ENCODE peak calls at places on chromosomes 3 and 15, in four cellular contexts. L is H1, J is PC-3, D is NT2/D1. I is an unnamed sample. For H3K4me1 and H3K27me3, the result is how much of the 10 kb centered on the place peaks cover.

GRCh38 chr15:83709246-83709645 is 55.3 kb downstream of the ADAMTSL3 start:
- DNase-seq in J (peak), L (no peak), D (no peak), I (no peak)

GRCh38 chr3:155619118-155619915 is 125.6 kb downstream of the PLCH1 start:
- DNase-seq in D (peak), L (peak), J (no peak), I (no peak)

GRCh38 chr3:33089515-33089914 is 7.4 kb downstream of the GLB1 start:
- DNase-seq in L (no peak), D (no peak), J (no peak), I (no peak)

GRCh38 chr15:74807302-74807701 is 5.3 kb upstream of the LMAN1L start:
- DNase-seq in J (no peak), D (no peak), L (no peak), I (no peak)

GRCh38 chr3:195100903-195101591 is 169.9 kb downstream of the XXYLT1 start:
- DNase-seq in L (no peak), J (no peak), D (no peak), I (peak)

GRCh38 chr3:69370945-69371301 is 15.0 kb downstream of the FRMD4B start:
- DNase-seq in D (no peak), L (no peak), J (no peak), I (peak)

GRCh38 chr3:32105291-32106131 is 909 bp upstream of the GPD1L start:
- DNase-seq in L (no peak), D (no peak), J (peak), I (no peak)

GRCh38 chr15:96670389-96670788 is 339.9 kb downstream of the NR2F2 start:
- DNase-seq in L (no peak), D (no peak), J (no peak), I (no peak)

GRCh38 chr15:34734303-34734702 is 20.5 kb downstream of the GJD2 start:
- DNase-seq in J (no peak), L (no peak), D (no peak), I (no peak)

GRCh38 chr15:73986055-73986775 is 5.9 kb downstream of the STOML1 start:
- DNase-seq in D (no peak), J (no peak), L (no peak), I (peak)

GRCh38 chr15:90033448-90033847 is 32.3 kb downstream of the ZNF710 start:
- DNase-seq in J (no peak), D (no peak), L (no peak), I (no peak)

GRCh38 chr15:70508561-70509281 is 254.6 kb downstream of the UACA start:
- DNase-seq in J (peak), D (no peak), L (no peak), I (peak)

GRCh38 chr15:70505971-70506887 is 257.1 kb downstream of the UACA start:
- DNase-seq in J (peak), D (peak), L (no peak), I (no peak)

GRCh38 chr15:70509282-70510272 is 253.8 kb downstream of the UACA start:
- DNase-seq in D (no peak), J (peak), L (no peak), I (no peak)

GRCh38 chr15:70505411-70505919 is 257.9 kb downstream of the UACA start:
- DNase-seq in L (no peak), D (no peak), J (peak), I (peak)

DNA sequence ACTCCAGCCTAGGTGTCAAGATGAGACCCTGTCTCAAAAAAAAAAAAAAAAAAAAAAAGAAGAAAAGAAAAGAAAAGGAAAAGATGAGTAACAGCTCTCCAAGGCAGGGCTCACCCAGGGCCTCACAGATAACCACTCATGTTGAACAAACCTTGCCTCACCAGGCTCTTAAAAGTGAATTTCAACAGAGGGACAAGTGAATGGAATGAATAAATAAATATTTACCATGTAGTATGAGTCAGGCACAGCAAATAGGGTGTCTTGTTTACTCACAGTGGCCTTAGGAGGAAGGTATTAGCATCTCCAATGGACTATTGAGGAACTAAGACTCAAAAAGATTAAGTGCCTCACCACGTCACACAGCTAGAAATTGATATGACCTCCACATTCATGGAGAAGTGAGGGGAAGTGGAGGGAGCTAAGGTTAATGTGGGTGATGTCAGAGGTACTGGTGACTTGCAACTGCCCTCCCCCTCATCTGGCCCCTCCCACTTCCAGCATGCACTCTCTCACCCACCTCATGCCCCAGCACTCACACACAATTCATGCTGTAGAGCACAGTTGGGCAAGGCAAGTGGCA is 255.5 kb downstream of the UACA start:
- DNase-seq in J (peak), D (no peak), L (no peak), I (peak)
- H3K4me1 ChIP-seq in J (half or more), D (under half), L (under half), I (under half)

GRCh38 chr3:186368717-186369116 is 6.7 kb upstream of the DGKG start:
- DNase-seq in J (no peak), D (no peak), L (no peak), I (no peak)

GRCh38 chr3:186365202-186365974 is 3.4 kb upstream of the DGKG start:
- DNase-seq in L (no peak), J (peak), D (no peak), I (no peak)

GRCh38 chr3:186367631-186368030 is 5.6 kb upstream of the DGKG start:
- DNase-seq in J (no peak), L (no peak), D (no peak), I (no peak)

GRCh38 chr3:186368164-186368563 is 6.1 kb upstream of the DGKG start:
- DNase-seq in J (no peak), D (no peak), L (no peak), I (no peak)

GRCh38 chr3:186366206-186366605 is 4.2 kb upstream of the DGKG start:
- DNase-seq in L (no peak), J (no peak), D (no peak), I (no peak)
- H3K27me3 ChIP-seq in L (under half), J (half or more), D (under half), I (half or more)

DNA sequence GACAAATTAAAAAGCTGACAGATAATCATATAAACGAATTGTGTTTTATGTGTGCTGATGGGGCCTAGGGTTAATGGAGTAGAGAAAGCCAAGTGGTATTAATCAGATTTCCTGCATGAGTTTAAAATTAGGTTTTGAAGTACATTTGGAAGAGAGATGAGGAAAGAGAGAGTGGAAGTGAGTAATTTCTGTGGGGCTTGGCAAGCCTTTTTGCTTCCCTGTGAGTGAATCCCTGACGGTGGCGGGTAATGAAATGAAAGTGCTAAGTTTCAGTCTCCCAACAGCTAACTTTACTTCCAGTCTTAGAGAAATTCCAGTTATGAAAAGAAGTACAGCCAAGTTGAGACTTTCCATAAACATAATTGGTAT is 139.3 kb downstream of the BBX start:
- DNase-seq in D (no peak), J (peak), L (no peak), I (peak)
- H3K9ac ChIP-seq in D (no peak), J (no peak), L (no peak), I (peak)

DNA sequence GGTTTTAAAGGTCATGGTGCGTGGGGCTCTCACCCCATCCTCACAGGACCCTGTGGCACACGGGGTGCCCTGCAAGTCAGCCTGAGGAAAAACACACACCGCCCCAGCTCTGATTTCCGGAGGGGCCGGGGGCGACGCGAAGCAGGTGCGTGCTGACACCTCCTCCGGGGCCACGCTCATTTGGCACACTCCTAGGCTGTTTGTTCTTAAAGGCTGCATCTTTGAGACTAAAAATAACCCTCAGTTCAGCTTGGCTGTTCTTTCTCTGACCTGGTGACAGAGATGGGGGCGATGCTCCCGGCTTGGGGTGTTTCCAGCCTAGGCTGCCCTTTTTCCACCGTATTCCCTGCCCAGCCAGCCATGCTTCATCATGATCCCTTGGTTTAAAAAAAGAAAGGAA is 141.5 kb upstream of the TPM1 start:
- DNase-seq in L (no peak), D (no peak), J (no peak), I (no peak)
- H3K4me1 ChIP-seq in L (under half), D (under half), J (under half), I (under half)

DNA sequence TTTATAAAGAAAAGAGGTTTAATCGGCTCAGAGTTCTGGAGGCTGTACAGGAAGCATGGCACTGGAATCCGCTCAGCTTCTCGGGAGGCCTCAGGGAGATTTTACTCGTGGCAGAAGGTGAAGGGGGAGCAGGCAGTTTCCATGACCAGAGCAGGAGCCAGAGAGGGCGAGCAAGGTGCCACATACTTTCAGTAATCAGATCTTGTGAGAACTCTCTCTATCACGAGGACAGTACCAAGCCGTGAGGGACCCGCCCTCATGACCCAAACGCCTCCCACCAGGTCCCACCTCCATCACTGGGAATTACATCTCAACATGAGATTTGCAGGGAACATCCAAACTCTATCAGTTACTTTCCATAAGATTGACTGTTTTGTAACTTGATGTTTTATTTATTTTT is 70.7 kb upstream of the SYN2 start:
- DNase-seq in D (no peak), L (no peak), J (no peak), I (no peak)
- H3K27me3 ChIP-seq in D (under half), L (under half), J (under half), I (under half)